ENCODE peak calls at places on chromosomes 3 and 15, in six cellular contexts. N is activated CD4-positive, alpha-beta T cell treated with anti-CD3 and anti-CD28 coated beads for 36 hours; I is stimulated activated effector memory CD8-positive, alpha-beta T cell treated with anti-CD3 and anti-CD28 coated beads, Interleukin-12 subunit alpha, Interleukin-12 subunit beta, amount 100 ng/mL, for 72 hours; Q is WTC11; A is upper lobe of left lung; V is mucosa of descending colon. W is an unnamed sample.

GRCh38 chr15:70669966-70670658 is 93.2 kb downstream of the UACA start:
- ATAC-seq in I (no peak), V (peak), A (no peak), N (no peak), Q (peak), W (no peak)

GRCh38 chr15:84606653-84607120 is 5.9 kb downstream of the ZSCAN2 start:
- ATAC-seq in A (no peak), N (no peak), I (no peak), V (peak), Q (no peak), W (no peak)

GRCh38 chr3:134067311-134068161 is 37.8 kb upstream of the SLCO2A1 start:
- ATAC-seq in N (no peak), I (peak), V (peak), Q (no peak), A (no peak), W (no peak)

GRCh38 chr3:128554100-128554464 is 61.1 kb upstream of the GATA2 start:
- ATAC-seq in A (no peak), V (no peak), Q (no peak), I (no peak), N (no peak), W (no peak)

GRCh38 chr3:157543491-157544035 is 40.3 kb upstream of the VEPH1 start:
- ATAC-seq in I (no peak), A (no peak), N (no peak), V (no peak), Q (no peak), W (no peak)

GRCh38 chr15:101233651-101234281 is 18.1 kb downstream of the CHSY1 start:
- ATAC-seq in V (no peak), N (no peak), I (no peak), Q (no peak), A (no peak), W (no peak)

GRCh38 chr3:17070560-17070959 is 185.8 kb downstream of the PLCL2 start:
- ATAC-seq in I (no peak), V (peak), A (no peak), N (no peak), Q (peak), W (no peak)

GRCh38 chr3:177197934-177198484 is 727 bp upstream of the TBL1XR1 start:
- ATAC-seq in Q (no peak), A (no peak), V (no peak), N (no peak), I (no peak), W (no peak)

GRCh38 chr3:59937206-59937605 is 887.4 kb upstream of the CFAP20DC start:
- ATAC-seq in V (no peak), N (no peak), Q (no peak), I (no peak), A (no peak), W (no peak)

GRCh38 chr15:37902126-37902525 is 32.3 kb upstream of the TMCO5A start:
- ATAC-seq in N (no peak), A (peak), V (peak), Q (no peak), I (no peak), W (no peak)

GRCh38 chr15:60557157-60557556 is 78.2 kb upstream of the ICE2 start:
- ATAC-seq in V (peak), Q (no peak), N (peak), I (peak), A (no peak), W (peak)

GRCh38 chr3:69888946-69889315 is 110.6 kb upstream of the SAMMSON start:
- ATAC-seq in I (no peak), N (no peak), Q (no peak), A (no peak), V (no peak), W (no peak)

GRCh38 chr3:101873619-101874018 is 24.3 kb downstream of the NFKBIZ start:
- ATAC-seq in I (no peak), N (no peak), Q (no peak), A (no peak), V (no peak), W (no peak)

GRCh38 chr3:18394384-18394995 is 30.6 kb downstream of the SATB1 start:
- ATAC-seq in Q (no peak), I (no peak), A (no peak), N (peak), V (no peak), W (no peak)

GRCh38 chr3:177928156-177928555 is 608.1 kb upstream of the KCNMB2 start:
- ATAC-seq in Q (no peak), I (peak), A (no peak), V (peak), N (peak), W (peak)

GRCh38 chr3:75338342-75338741 is 325.8 kb upstream of the FRG2C start:
- ATAC-seq in I (no peak), Q (no peak), V (no peak), A (no peak), N (no peak), W (no peak)

GRCh38 chr3:122260206-122260605 is 64.8 kb upstream of the CSTA start:
- ATAC-seq in N (no peak), A (no peak), Q (no peak), I (no peak), V (no peak), W (no peak)

GRCh38 chr15:93424131-93424530 is 335.1 kb upstream of the RGMA start:
- ATAC-seq in Q (no peak), A (no peak), N (no peak), I (no peak), V (no peak), W (no peak)